ENCODE peak calls at places on chromosomes 2 and 18, in six cellular contexts. V is body of pancreas, Z is ovary, T is IMR-90, W is uterus, F is lower leg skin. G is an unnamed sample.

GRCh38 chr2:175282300-175282699 is 100.8 kb upstream of the ATP5MC3 start:
- DNase-seq in Z (no peak), F (no peak), V (no peak), T (peak; percentile 28), W (no peak), G (no peak)

GRCh38 chr2:40228296-40228695 is 223.6 kb downstream of the SLC8A1 start:
- DNase-seq in Z (no peak), F (no peak), W (no peak), T (no peak), V (no peak), G (no peak)

GRCh38 chr2:43311276-43311675 is 84.9 kb upstream of the ZFP36L2 start:
- DNase-seq in V (no peak), F (no peak), T (peak; percentile 81), Z (no peak), W (no peak), G (no peak)

GRCh38 chr2:120472031-120472430 is 126.1 kb downstream of the INHBB start:
- DNase-seq in F (peak; percentile 17), V (no peak), W (no peak), Z (no peak), T (no peak), G (no peak)

GRCh38 chr2:135473567-135473966 is 57.5 kb downstream of the ZRANB3 start:
- DNase-seq in Z (no peak), T (peak; percentile 8), V (peak; percentile 19), W (no peak), F (no peak), G (no peak)

GRCh38 chr2:39119732-39120520 is 925 bp downstream of the SOS1 start:
- DNase-seq in T (peak; percentile 49), Z (peak; percentile 73), F (peak; percentile 86), W (peak; percentile 35), V (peak; percentile 65), G (no peak)

GRCh38 chr2:178522950-178523595 is 42.8 kb downstream of the PLEKHA3 start:
- DNase-seq in W (peak; percentile 76), Z (peak; percentile 84), F (peak; percentile 95), T (peak; percentile 79), V (peak; percentile 84), G (no peak)

GRCh38 chr2:86037141-86037794 is 68.4 kb downstream of the POLR1A start:
- DNase-seq in F (peak; percentile 92), V (peak; percentile 61), W (peak; percentile 91), Z (peak; percentile 82), T (peak; percentile 92), G (no peak)

GRCh38 chr18:3384664-3385189 is 65.2 kb upstream of the TGIF1 start:
- DNase-seq in T (no peak), V (no peak), W (no peak), Z (no peak), F (no peak), G (no peak)

GRCh38 chr2:217941886-217942728 is 60.7 kb downstream of the TNS1 start:
- DNase-seq in T (no peak), W (no peak), F (no peak), V (no peak), Z (peak; percentile 36), G (no peak)
- H3K4me3 ChIP-seq in T (peak overlapping the region; percentile 12), W (peak overlapping the region; percentile 59), F (peak overlapping the region; percentile 33), V (no peak overlapping the region), Z (peak overlapping the region; percentile 50), G (peak overlapping the region; percentile 69)

GRCh38 chr2:96927420-96928171 is 57.7 kb upstream of the SEMA4C start:
- DNase-seq in Z (no peak), T (no peak), W (peak; percentile 68), F (peak; percentile 93), V (peak; percentile 33), G (no peak)
- TF ChIP-seq CTCF in Z (no peak), T (no peak), W (no peak), F (no peak), V (no peak), G (peak; percentile 6)

GRCh38 chr2:8678731-8679566 is 2.9 kb upstream of the ID2 start:
- DNase-seq in V (peak; percentile 97), W (peak; percentile 85), F (peak; percentile 98), T (peak; percentile 91), Z (peak; percentile 94), G (peak; percentile 94)
- TF ChIP-seq POLR2A in V (peak; percentile 62), W (peak; percentile 52), F (no peak), T (peak; percentile 24), Z (no peak), G (peak; percentile 34)

GRCh38 chr18:7152485-7152884 is 34.9 kb upstream of the LAMA1 start:
- DNase-seq in W (no peak), Z (no peak), F (no peak), T (no peak), V (no peak), G (no peak)

GRCh38 chr18:7158201-7158600 is 40.6 kb upstream of the LAMA1 start:
- DNase-seq in W (no peak), T (peak; percentile 79), V (no peak), Z (no peak), F (peak; percentile 62), G (no peak)

GRCh38 chr18:7157760-7158159 is 40.2 kb upstream of the LAMA1 start:
- DNase-seq in T (no peak), V (no peak), W (no peak), Z (no peak), F (no peak), G (no peak)

GRCh38 chr18:7155887-7156286 is 38.3 kb upstream of the LAMA1 start:
- DNase-seq in W (no peak), Z (no peak), T (no peak), V (no peak), F (peak; percentile 49), G (no peak)

DNA sequence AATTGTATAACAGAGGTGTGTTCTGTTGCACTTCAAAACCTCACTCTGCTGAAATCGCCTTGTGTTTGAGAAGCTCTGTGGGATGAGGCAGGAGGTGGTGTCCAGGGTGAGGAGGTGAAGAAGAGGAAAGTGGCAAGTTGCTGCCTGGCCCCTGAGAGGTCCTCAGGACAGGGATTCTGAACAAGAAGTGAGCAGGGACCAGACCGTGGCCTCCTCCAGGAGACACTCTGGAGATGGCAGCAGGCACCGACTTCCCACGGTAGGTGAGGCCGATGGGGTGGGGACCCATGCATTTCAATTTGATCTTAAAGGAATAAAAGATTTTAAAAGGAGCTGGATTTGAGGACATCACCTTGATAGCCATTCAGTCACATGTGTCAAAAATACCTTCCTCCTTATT is 37.5 kb upstream of the LAMA1 start:
- DNase-seq in V (no peak), F (peak; percentile 83), Z (no peak), T (no peak), W (no peak), G (no peak)
- H3K4me3 ChIP-seq in V (no peak overlapping the region), F (no peak overlapping the region), Z (no peak overlapping the region), T (no peak overlapping the region), W (no peak overlapping the region), G (no peak overlapping the region)

DNA sequence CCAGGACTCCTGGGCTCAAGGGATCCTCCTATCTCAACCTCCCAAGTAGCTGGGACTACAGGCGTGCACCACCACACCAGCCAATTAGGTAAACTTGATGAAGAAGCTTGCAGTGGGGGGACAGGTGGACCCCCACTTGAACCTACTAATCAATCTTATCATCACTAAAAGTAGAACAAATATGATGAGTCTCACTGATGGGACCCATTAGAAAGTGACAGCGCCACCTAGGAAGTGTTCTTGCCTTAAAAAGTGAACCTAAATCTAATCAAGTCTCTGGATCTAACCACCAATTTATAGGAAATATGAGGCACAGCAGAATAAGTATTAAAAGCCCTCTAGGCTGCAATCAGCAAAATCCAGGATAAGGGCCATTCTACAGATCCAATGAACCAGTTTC is 79.2 kb downstream of the BIN1 start:
- DNase-seq in W (no peak), V (no peak), Z (no peak), T (no peak), F (no peak), G (peak; percentile 49)
- TF ChIP-seq CTCF in W (no peak), V (no peak), Z (no peak), T (no peak), F (no peak), G (no peak)

GRCh38 chr2:33195891-33196290 is 249.1 kb downstream of the LTBP1 start:
- DNase-seq in T (no peak), V (no peak), W (no peak), Z (no peak), F (no peak), G (no peak)

GRCh38 chr2:33202641-33203345 is 256.0 kb downstream of the LTBP1 start:
- DNase-seq in V (no peak), F (no peak), T (no peak), W (no peak), Z (no peak), G (no peak)

GRCh38 chr2:33196700-33197099 is 249.9 kb downstream of the LTBP1 start:
- DNase-seq in W (no peak), V (no peak), Z (no peak), T (no peak), F (no peak), G (no peak)

DNA sequence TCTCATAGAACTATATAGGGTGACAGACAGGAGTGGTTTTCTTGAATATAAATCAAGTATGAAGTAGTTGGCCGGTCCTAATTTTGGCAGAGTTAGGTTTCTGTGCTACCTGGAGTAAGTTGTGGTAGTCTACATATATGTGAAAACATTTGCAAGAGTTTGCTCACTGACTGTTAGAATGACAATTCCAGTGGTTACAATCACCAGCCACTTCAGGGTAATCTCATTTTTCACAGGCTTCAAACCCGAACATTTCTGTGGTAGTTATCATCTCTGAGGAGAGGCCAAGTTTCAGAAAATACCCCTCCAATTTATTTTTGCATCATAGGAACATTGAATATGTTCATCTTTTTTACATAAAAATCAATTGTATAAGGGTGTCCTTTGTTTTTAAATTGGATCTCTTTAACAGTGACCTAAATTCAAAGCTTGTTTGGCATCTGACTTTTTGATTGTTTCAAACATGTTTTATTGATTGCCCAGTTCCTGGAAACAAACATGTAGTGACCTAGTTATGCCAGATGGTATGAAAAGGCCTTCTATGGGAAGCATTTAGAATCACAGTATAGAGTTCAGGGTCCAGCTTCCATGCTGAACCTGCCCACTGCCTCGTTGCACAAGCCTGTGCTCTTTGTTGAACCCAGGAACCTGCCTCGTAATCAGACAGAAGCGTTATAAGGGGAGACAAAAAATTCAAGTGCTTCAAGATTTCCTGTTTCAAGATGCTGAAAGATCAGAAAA is 250.6 kb downstream of the LTBP1 start:
- DNase-seq in V (no peak), W (no peak), T (no peak), Z (no peak), F (no peak), G (no peak)
- TF ChIP-seq POLR2A in V (no peak), W (no peak), T (no peak), Z (no peak), F (no peak), G (no peak)

DNA sequence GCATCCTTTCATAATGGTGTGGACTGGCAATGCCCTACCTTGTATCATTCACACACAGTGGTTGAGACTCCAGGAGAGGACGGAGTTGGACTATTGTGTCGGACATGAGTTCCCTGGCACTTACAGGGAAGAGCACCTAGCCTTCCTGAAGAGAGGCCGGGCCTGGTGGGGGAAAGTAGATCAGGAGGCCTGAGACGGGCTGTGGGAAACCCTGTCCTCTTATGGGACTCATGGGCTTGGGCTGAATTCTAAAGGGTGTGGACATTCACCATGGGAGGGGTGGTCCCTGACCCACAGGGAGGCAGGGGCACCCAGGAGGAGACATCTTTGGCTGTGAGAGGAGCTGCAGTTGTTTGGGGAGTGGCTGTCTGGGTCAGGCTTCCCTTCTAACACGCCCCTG is 286.5 kb downstream of the PHLPP1 start:
- DNase-seq in T (no peak), F (peak; percentile 71), W (no peak), Z (no peak), V (no peak), G (no peak)
- H3K4me3 ChIP-seq in T (no peak overlapping the region), F (no peak overlapping the region), W (no peak overlapping the region), Z (no peak overlapping the region), V (no peak overlapping the region), G (no peak overlapping the region)

G was measured in vagina.